ENCODE peak calls at places on chromosomes 16 and 17, in five cellular contexts. One of them, this sample, is unnamed.

GRCh38 chr16:3472878-3473595 is 22.3 kb downstream of the C16orf90 start:
- DNase-seq in Kasumi-1: no peak
- DNase-seq in EL: peak; percentile 59
- DNase-seq in NCI-H1092: no peak
- DNase-seq in NCI-H446: no peak
- DNase-seq in this sample: no peak

GRCh38 chr16:80274576-80275191 is 266.1 kb upstream of the DYNLRB2 start:
- DNase-seq in EL: peak; percentile 87
- DNase-seq in Kasumi-1: no peak
- DNase-seq in NCI-H446: no peak
- DNase-seq in NCI-H1092: no peak
- DNase-seq in this sample: no peak

GRCh38 chr17:81859906-81860755 is at the start of gene P4HB:
- DNase-seq in NCI-H446: no peak
- DNase-seq in EL: no peak
- DNase-seq in Kasumi-1: no peak
- DNase-seq in NCI-H1092: no peak
- DNase-seq in this sample: no peak

GRCh38 chr17:69450857-69451410 is 36.4 kb downstream of the MAP2K6 start:
- DNase-seq in Kasumi-1: no peak
- DNase-seq in NCI-H1092: no peak
- DNase-seq in NCI-H446: no peak
- DNase-seq in EL: no peak
- DNase-seq in this sample: no peak

GRCh38 chr16:57126412-57126811 is 34.0 kb downstream of the CPNE2 start:
- DNase-seq in Kasumi-1: no peak
- DNase-seq in EL: no peak
- DNase-seq in NCI-H446: no peak
- DNase-seq in NCI-H1092: no peak
- DNase-seq in this sample: no peak

GRCh38 chr17:50993544-50993943 is 127.1 kb downstream of the SPAG9 start:
- DNase-seq in EL: no peak
- DNase-seq in Kasumi-1: no peak
- DNase-seq in NCI-H446: no peak
- DNase-seq in NCI-H1092: no peak
- DNase-seq in this sample: no peak

GRCh38 chr17:45775576-45776011 is 8.5 kb upstream of the CRHR1 start:
- DNase-seq in Kasumi-1: no peak
- DNase-seq in NCI-H1092: peak; percentile 49
- DNase-seq in NCI-H446: peak; percentile 92
- DNase-seq in EL: no peak
- DNase-seq in this sample: no peak

GRCh38 chr16:67555795-67556212 is 6.5 kb upstream of the CTCF start:
- DNase-seq in NCI-H1092: no peak
- DNase-seq in NCI-H446: no peak
- DNase-seq in Kasumi-1: peak; percentile 64
- DNase-seq in EL: peak; percentile 76
- DNase-seq in this sample: no peak

GRCh38 chr16:27326738-27327585 is 13.2 kb downstream of the IL4R start:
- DNase-seq in Kasumi-1: peak; percentile 34
- DNase-seq in NCI-H1092: no peak
- DNase-seq in EL: peak; percentile 94
- DNase-seq in NCI-H446: peak; percentile 41
- DNase-seq in this sample: peak; percentile 58

GRCh38 chr17:38917259-38917658 is 8.2 kb upstream of the LASP1NB start:
- DNase-seq in Kasumi-1: no peak
- DNase-seq in NCI-H446: no peak
- DNase-seq in EL: no peak
- DNase-seq in NCI-H1092: no peak
- DNase-seq in this sample: no peak